ENCODE peak calls at places on chromosomes 13 and 19, in nine cellular contexts. L is CD8-positive, alpha-beta T cell; S is mesothelial cell of epicardium; Z is lung; D is esophagus squamous epithelium; J is Calu3; V is neural crest cell; M is AG04450; P is thoracic aorta. I is an unnamed sample.

GRCh38 chr13:101661839-101662238 is 209.4 kb downstream of the ITGBL1 start:
- DNase-seq in L (no peak), S (no peak), Z (no peak), D (no peak), J (no peak), V (no peak), M (no peak), P (no peak), I (no peak)

GRCh38 chr19:55703790-55704215 is 28.8 kb downstream of the EPN1 start:
- DNase-seq in L (peak), S (no peak), Z (no peak), D (no peak), J (no peak), V (peak), M (no peak), P (no peak), I (peak)

GRCh38 chr13:38656699-38657098 is 30.2 kb upstream of the FREM2 start:
- DNase-seq in L (no peak), S (no peak), Z (no peak), D (no peak), J (peak), V (no peak), M (no peak), P (no peak), I (no peak)

GRCh38 chr13:84574851-84575250 is 692.6 kb upstream of the SLITRK1 start:
- DNase-seq in L (no peak), S (no peak), Z (no peak), D (no peak), J (no peak), V (no peak), M (no peak), P (no peak), I (no peak)

GRCh38 chr13:50449465-50449864 is 394.0 kb downstream of the DLEU7 start:
- DNase-seq in L (no peak), S (no peak), Z (no peak), D (no peak), J (no peak), V (no peak), M (no peak), P (no peak), I (no peak)

GRCh38 chr13:28640861-28641599 is 17.9 kb upstream of the POMP start:
- DNase-seq in L (no peak), S (no peak), Z (no peak), D (no peak), J (no peak), V (no peak), M (no peak), P (no peak), I (no peak)

GRCh38 chr19:35607661-35608060 is 4.9 kb upstream of the HAUS5 start:
- DNase-seq in L (no peak), S (no peak), Z (no peak), D (no peak), J (no peak), V (no peak), M (no peak), P (no peak), I (no peak)

GRCh38 chr19:5048091-5048726 is 79.3 kb downstream of the KDM4B start:
- DNase-seq in L (peak), S (peak), Z (peak), D (no peak), J (peak), V (peak), M (peak), P (peak), I (peak)

GRCh38 chr13:20703785-20704458 is 423 bp downstream of the IL17D start:
- DNase-seq in L (peak), S (peak), Z (peak), D (peak), J (peak), V (peak), M (peak), P (no peak), I (peak)

GRCh38 chr13:26186995-26187394 is 35.1 kb downstream of the RNF6 start:
- DNase-seq in L (no peak), S (no peak), Z (no peak), D (no peak), J (peak), V (no peak), M (no peak), P (no peak), I (no peak)

GRCh38 chr19:55086730-55087541 is 11.3 kb downstream of the EPS8L1 start:
- DNase-seq in L (peak), S (peak), Z (peak), D (no peak), J (no peak), V (peak), M (peak), P (peak), I (peak)

GRCh38 chr19:28239270-28239669 is 973.7 kb downstream of the UQCRFS1 start:
- DNase-seq in L (no peak), S (no peak), Z (no peak), D (no peak), J (no peak), V (peak), M (no peak), P (no peak), I (peak)

GRCh38 chr13:20024706-20025105 is 66.2 kb downstream of the ZMYM2 start:
- DNase-seq in L (no peak), S (no peak), Z (no peak), D (no peak), J (no peak), V (no peak), M (no peak), P (no peak), I (no peak)

GRCh38 chr13:21759503-21759902 is 88.6 kb downstream of the FGF9 start:
- DNase-seq in L (no peak), S (no peak), Z (no peak), D (no peak), J (no peak), V (no peak), M (no peak), P (no peak), I (no peak)

GRCh38 chr13:71624641-71625040 is 242.4 kb downstream of the DACH1 start:
- DNase-seq in L (no peak), S (no peak), Z (no peak), D (no peak), J (no peak), V (no peak), M (no peak), P (no peak), I (no peak)

GRCh38 chr13:49908637-49909036 is 27.5 kb downstream of the SPRYD7 start:
- DNase-seq in L (no peak), S (no peak), Z (no peak), D (no peak), J (no peak), V (no peak), M (no peak), P (no peak), I (peak)

GRCh38 chr13:86052141-86052540 is 252.9 kb upstream of the SLITRK6 start:
- DNase-seq in L (no peak), S (no peak), Z (no peak), D (no peak), J (no peak), V (no peak), M (no peak), P (no peak), I (no peak)

GRCh38 chr19:54548806-54549205 is 24.8 kb upstream of the LILRA2 start:
- DNase-seq in L (no peak), S (no peak), Z (no peak), D (no peak), J (no peak), V (no peak), M (no peak), P (no peak), I (no peak)

GRCh38 chr13:94454906-94455305 is 24.6 kb downstream of the DCT start:
- DNase-seq in L (no peak), S (no peak), Z (no peak), D (no peak), J (no peak), V (no peak), M (no peak), P (no peak), I (no peak)

GRCh38 chr13:31199527-31199848 is 287 bp upstream of the B3GLCT start:
- DNase-seq in L (no peak), S (no peak), Z (no peak), D (no peak), J (no peak), V (no peak), M (no peak), P (no peak), I (no peak)

GRCh38 chr19:46748325-46749109 is 2.3 kb upstream of the STRN4 start:
- DNase-seq in L (peak), S (peak), Z (peak), D (no peak), J (peak), V (peak), M (no peak), P (no peak), I (peak)

GRCh38 chr13:41812851-41813250 is 148.1 kb downstream of the VWA8 start:
- DNase-seq in L (no peak), S (no peak), Z (no peak), D (no peak), J (no peak), V (no peak), M (no peak), P (no peak), I (no peak)

GRCh38 chr13:102277286-102277685 is 124.6 kb downstream of the FGF14 start:
- DNase-seq in L (no peak), S (no peak), Z (no peak), D (no peak), J (no peak), V (no peak), M (no peak), P (no peak), I (no peak)

GRCh38 chr13:31887311-31887710 is 144.3 kb upstream of the FRY start:
- DNase-seq in L (no peak), S (no peak), Z (no peak), D (no peak), J (no peak), V (no peak), M (peak), P (no peak), I (no peak)

GRCh38 chr13:29162638-29163037 is 342.5 kb downstream of the MTUS2 start:
- DNase-seq in L (no peak), S (no peak), Z (no peak), D (no peak), J (no peak), V (no peak), M (no peak), P (no peak), I (no peak)

GRCh38 chr19:30071871-30072270 is 129.8 kb downstream of the URI1 start:
- DNase-seq in L (no peak), S (no peak), Z (no peak), D (no peak), J (no peak), V (no peak), M (no peak), P (no peak), I (no peak)

GRCh38 chr13:73168226-73168992 is 109.6 kb downstream of the KLF5 start:
- DNase-seq in L (no peak), S (no peak), Z (no peak), D (no peak), J (no peak), V (no peak), M (no peak), P (no peak), I (no peak)

GRCh38 chr19:55117063-55117635 is 288 bp downstream of the PPP1R12C start:
- DNase-seq in L (peak), S (no peak), Z (no peak), D (no peak), J (peak), V (no peak), M (no peak), P (no peak), I (no peak)

GRCh38 chr19:49597703-49597974 is 6.7 kb downstream of the PRR12 start:
- DNase-seq in L (no peak), S (no peak), Z (no peak), D (no peak), J (no peak), V (no peak), M (no peak), P (no peak), I (no peak)

GRCh38 chr19:24074720-24075119 is 12.3 kb upstream of the ZNF254 start:
- DNase-seq in L (no peak), S (no peak), Z (no peak), D (no peak), J (no peak), V (no peak), M (no peak), P (no peak), I (no peak)

GRCh38 chr13:24228852-24229458 is 68.4 kb downstream of the SPATA13 start:
- DNase-seq in L (peak), S (no peak), Z (no peak), D (no peak), J (peak), V (no peak), M (peak), P (no peak), I (peak)

GRCh38 chr19:43789029-43789428 is 8.3 kb upstream of the KCNN4 start:
- DNase-seq in L (no peak), S (no peak), Z (no peak), D (no peak), J (no peak), V (no peak), M (no peak), P (no peak), I (peak)

GRCh38 chr19:31269425-31270127 is 79.7 kb downstream of the TSHZ3 start:
- DNase-seq in L (no peak), S (no peak), Z (no peak), D (no peak), J (no peak), V (no peak), M (no peak), P (no peak), I (no peak)

GRCh38 chr19:1489463-1489971 is 633 bp downstream of the PCSK4 start:
- DNase-seq in L (no peak), S (peak), Z (no peak), D (no peak), J (no peak), V (no peak), M (no peak), P (no peak), I (no peak)

GRCh38 chr19:7897289-7897688 is 6.4 kb upstream of the MAP2K7 start:
- DNase-seq in L (no peak), S (no peak), Z (no peak), D (no peak), J (no peak), V (no peak), M (no peak), P (no peak), I (no peak)

GRCh38 chr13:97600438-97601080 is 166.6 kb downstream of the RAP2A start:
- DNase-seq in L (no peak), S (no peak), Z (no peak), D (no peak), J (no peak), V (no peak), M (peak), P (no peak), I (no peak)

GRCh38 chr13:48551329-48551728 is 18.4 kb upstream of the RCBTB2 start:
- DNase-seq in L (no peak), S (no peak), Z (no peak), D (no peak), J (no peak), V (no peak), M (no peak), P (no peak), I (no peak)

GRCh38 chr13:25687622-25688225 is 315.9 kb downstream of the ATP8A2 start:
- DNase-seq in L (no peak), S (no peak), Z (no peak), D (no peak), J (no peak), V (no peak), M (no peak), P (no peak), I (no peak)

GRCh38 chr13:75357576-75358295 is 124.2 kb downstream of the TBC1D4 start:
- DNase-seq in L (peak), S (no peak), Z (no peak), D (no peak), J (peak), V (peak), M (no peak), P (no peak), I (peak)
- TF ChIP-seq CTCF in L (peak), S (peak), Z (no peak), D (peak), J (no peak), V (peak), M (peak), P (no peak), I (peak)

DNA sequence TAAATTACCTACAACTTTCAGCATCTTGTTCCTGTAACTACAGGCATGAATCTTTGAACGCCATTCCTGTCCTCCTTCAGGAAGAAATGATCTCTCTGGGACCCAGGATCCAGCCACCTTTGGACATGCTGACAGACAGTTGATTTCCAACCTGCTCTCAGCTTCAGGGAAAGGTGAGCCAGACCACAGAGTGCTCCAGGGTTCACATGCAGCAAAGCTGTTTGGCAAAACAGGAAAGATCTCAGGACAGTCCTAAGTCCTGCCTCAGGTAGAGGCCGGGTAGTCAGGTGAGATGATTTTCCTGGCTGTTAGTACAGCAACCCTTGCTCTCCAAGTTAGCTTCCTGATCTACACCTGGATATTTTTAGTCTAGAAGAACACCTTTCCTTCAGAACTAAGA is 9.1 kb downstream of the SLC15A1 start:
- DNase-seq in L (no peak), S (no peak), Z (no peak), D (no peak), J (no peak), V (no peak), M (no peak), P (no peak), I (no peak)
- TF ChIP-seq CTCF in L (no peak), S (no peak), Z (no peak), D (no peak), J (no peak), V (no peak), M (no peak), P (no peak), I (no peak)

GRCh38 chr13:46716821-46717220 is 80.1 kb downstream of the ESD start:
- DNase-seq in L (no peak), S (no peak), Z (no peak), D (no peak), J (no peak), V (no peak), M (no peak), P (no peak), I (no peak)

GRCh38 chr13:46717275-46717674 is 79.7 kb downstream of the ESD start:
- DNase-seq in L (no peak), S (no peak), Z (no peak), D (no peak), J (no peak), V (no peak), M (no peak), P (no peak), I (no peak)

GRCh38 chr13:46720189-46720588 is 76.8 kb downstream of the ESD start:
- DNase-seq in L (no peak), S (no peak), Z (no peak), D (no peak), J (no peak), V (no peak), M (no peak), P (no peak), I (no peak)

GRCh38 chr13:46726347-46726746 is 70.6 kb downstream of the ESD start:
- DNase-seq in L (no peak), S (no peak), Z (no peak), D (no peak), J (no peak), V (no peak), M (no peak), P (no peak), I (no peak)

DNA sequence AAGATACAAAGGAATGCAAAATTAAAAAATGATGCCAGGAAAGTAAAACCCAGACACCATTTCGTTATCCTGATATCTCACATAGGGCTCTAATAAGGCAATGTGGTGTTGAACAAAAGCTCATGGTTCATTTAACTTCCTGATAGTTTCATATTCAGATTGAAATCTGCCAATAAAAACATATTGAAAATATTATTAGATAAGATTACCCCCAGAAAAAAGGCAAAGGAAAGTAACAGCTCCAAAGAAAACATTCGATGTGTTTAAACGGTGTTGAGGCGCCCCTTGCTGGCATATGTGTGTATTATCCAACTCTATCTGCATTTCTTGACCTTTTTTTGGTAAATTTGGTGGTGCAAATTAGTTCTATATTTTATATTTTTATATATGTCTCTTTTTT is 75.9 kb downstream of the ESD start:
- DNase-seq in L (peak), S (no peak), Z (no peak), D (no peak), J (peak), V (peak), M (peak), P (no peak), I (peak)
- TF ChIP-seq CTCF in L (peak), S (peak), Z (peak), D (peak), J (peak), V (peak), M (peak), P (peak), I (peak)

DNA sequence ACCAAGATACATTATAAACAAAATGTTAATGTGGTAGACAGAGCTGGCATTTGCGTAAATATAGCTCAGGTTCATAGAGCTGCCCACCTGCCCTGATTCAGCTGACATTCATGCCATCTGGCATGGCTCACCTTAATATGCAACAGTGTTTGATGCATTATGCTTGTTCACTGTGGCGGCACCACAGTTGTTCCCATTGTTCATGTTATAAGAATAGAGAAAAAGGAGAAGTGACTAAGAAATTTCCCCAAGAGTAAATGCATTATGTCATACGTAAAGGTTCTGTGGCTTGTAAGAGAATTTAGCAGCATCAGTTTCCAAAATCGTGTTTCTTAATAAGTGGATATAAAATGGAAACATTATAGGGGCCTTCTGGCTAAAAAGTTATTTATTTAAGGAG is 4.5 kb downstream of the CCNA1 start:
- DNase-seq in L (no peak), S (no peak), Z (no peak), D (no peak), J (no peak), V (no peak), M (no peak), P (no peak), I (no peak)
- TF ChIP-seq CTCF in L (no peak), S (no peak), Z (no peak), D (no peak), J (no peak), V (no peak), M (no peak), P (no peak), I (no peak)

I was measured in endothelial cell.